ENCODE peak calls at places on chromosomes 1 and 21, in six cellular contexts. A is T-helper 2 cell, I is fibroblast of lung, W is left ventricle myocardium superior, O is immature natural killer cell, B is C1 segment of cervical spinal cord. F is an unnamed sample.

GRCh38 chr1:61588736-61589381 is 136.1 kb downstream of the TM2D1 start:
- DNase-seq in I (peak), O (peak), B (no peak), A (peak), W (peak), F (peak)

GRCh38 chr1:29311352-29312030 is 75.2 kb downstream of the PTPRU start:
- DNase-seq in B (no peak), W (no peak), A (no peak), I (no peak), O (no peak), F (no peak)

GRCh38 chr1:220879090-220879508 is at the start of gene HLX:
- DNase-seq in B (peak), W (peak), A (peak), I (peak), O (no peak), F (peak)

GRCh38 chr1:228020686-228021525 is 14.1 kb downstream of the WNT3A start:
- DNase-seq in O (no peak), B (no peak), I (no peak), W (peak), A (no peak), F (no peak)

GRCh38 chr21:23398726-23399125 is 2208.6 kb downstream of the MRPL39 start:
- DNase-seq in I (no peak), W (no peak), B (no peak), A (no peak), O (no peak), F (no peak)

GRCh38 chr1:160658162-160658955 is 11.5 kb upstream of the SLAMF1 start:
- DNase-seq in O (no peak), W (no peak), A (no peak), I (no peak), B (no peak), F (no peak)

GRCh38 chr1:225299624-225300023 is 128.2 kb downstream of the LBR start:
- DNase-seq in A (no peak), B (no peak), O (no peak), W (no peak), I (peak), F (peak)

GRCh38 chr1:1371354-1371740 is 3.7 kb downstream of the AURKAIP1 start:
- DNase-seq in O (peak), A (peak), I (no peak), W (peak), B (no peak), F (no peak)

GRCh38 chr1:244137725-244138124 is 86.6 kb downstream of the ZBTB18 start:
- DNase-seq in W (no peak), O (no peak), A (peak), B (no peak), I (peak), F (no peak)

GRCh38 chr1:248786106-248786665 is 30.6 kb upstream of the LYPD8 start:
- DNase-seq in I (no peak), B (no peak), A (peak), O (no peak), W (no peak), F (no peak)